ENCODE peak calls at places on chromosomes 5 and 9, in five cellular contexts. F, D, R, Y and N are unnamed samples.

GRCh38 chr5:126492939-126493338 is 69.7 kb downstream of the GRAMD2B start:
- DNase-seq in F (no peak), D (no peak), R (no peak), Y (peak; percentile 57), N (no peak)

GRCh38 chr5:181052928-181053759 is 13.1 kb downstream of the BTNL9 start:
- DNase-seq in F (no peak), D (peak; percentile 57), R (no peak), Y (no peak), N (peak; percentile 38)

GRCh38 chr9:129026442-129027223 is 1.5 kb downstream of the SH3GLB2 start:
- DNase-seq in F (no peak), D (no peak), R (no peak), Y (no peak), N (no peak)

GRCh38 chr5:74579215-74579614 is 61.3 kb downstream of the ENC1 start:
- DNase-seq in F (no peak), D (peak; percentile 76), R (no peak), Y (no peak), N (peak; percentile 71)

GRCh38 chr5:180159756-180160155 is 49.3 kb downstream of the RASGEF1C start:
- DNase-seq in F (no peak), D (no peak), R (no peak), Y (no peak), N (no peak)

GRCh38 chr9:99377790-99378775 is 156.0 kb downstream of the SEC61B start:
- DNase-seq in F (no peak), D (no peak), R (no peak), Y (no peak), N (no peak)

GRCh38 chr9:32581512-32582143 is 8.7 kb upstream of the NDUFB6 start:
- DNase-seq in F (peak; percentile 21), D (no peak), R (no peak), Y (peak; percentile 69), N (peak; percentile 47)

GRCh38 chr5:54362992-54363630 is 52.7 kb upstream of the ARL15 start:
- DNase-seq in F (no peak), D (no peak), R (no peak), Y (no peak), N (no peak)

GRCh38 chr5:172303090-172303995 is 19.8 kb upstream of the UBTD2 start:
- DNase-seq in F (no peak), D (no peak), R (no peak), Y (no peak), N (no peak)

GRCh38 chr5:9316733-9317132 is 229.1 kb downstream of the SEMA5A start:
- DNase-seq in F (no peak), D (no peak), R (no peak), Y (no peak), N (no peak)

GRCh38 chr5:164277720-164278119 is 772.3 kb downstream of the MAT2B start:
- DNase-seq in F (no peak), D (no peak), R (no peak), Y (no peak), N (no peak)

GRCh38 chr5:146188358-146188757 is 5.9 kb upstream of the LARS1 start:
- DNase-seq in F (no peak), D (no peak), R (no peak), Y (peak; percentile 78), N (no peak)

GRCh38 chr5:169942181-169942580 is 38.1 kb downstream of the INSYN2B start:
- DNase-seq in F (no peak), D (no peak), R (no peak), Y (no peak), N (no peak)

GRCh38 chr9:32618261-32618660 is 17.2 kb downstream of the TAF1L start:
- DNase-seq in F (no peak), D (no peak), R (no peak), Y (no peak), N (no peak)

GRCh38 chr5:76457685-76458491 is 54.8 kb downstream of the IQGAP2 start:
- DNase-seq in F (no peak), D (no peak), R (no peak), Y (no peak), N (no peak)

GRCh38 chr9:3059781-3060468 is 216.0 kb upstream of the PUM3 start:
- DNase-seq in F (no peak), D (no peak), R (no peak), Y (no peak), N (no peak)